ENCODE peak calls at places on chromosomes 12 and 14, in five cellular contexts. Y is heart left ventricle, N is tibial nerve, V is uterus, Q is body of pancreas. P is an unnamed sample. For H3K9me3, the result is how much of the 10 kb centered on the place peaks cover.

GRCh38 chr14:40119765-40120164 is 687.5 kb upstream of the FBXO33 start:
- DNase-seq in V (no peak), Y (no peak), N (no peak), Q (no peak), P (no peak)

GRCh38 chr12:9756756-9757155 is 3.9 kb downstream of the CD69 start:
- DNase-seq in Q (no peak), V (no peak), Y (no peak), N (no peak), P (no peak)

GRCh38 chr12:92362785-92363184 is 217.1 kb upstream of the BTG1 start:
- DNase-seq in N (no peak), Q (no peak), Y (no peak), V (no peak), P (no peak)

GRCh38 chr12:104889735-104890134 is 68.4 kb downstream of the SLC41A2 start:
- DNase-seq in V (no peak), N (no peak), Y (no peak), Q (no peak), P (no peak)

GRCh38 chr14:74586681-74587362 is 25.2 kb downstream of the LTBP2 start:
- DNase-seq in V (no peak), Q (no peak), Y (peak), N (no peak), P (no peak)

GRCh38 chr12:57089259-57090245 is 638 bp downstream of the NAB2 start:
- DNase-seq in N (peak), V (peak), Y (peak), Q (peak), P (no peak)

GRCh38 chr12:119594399-119594730 is 791 bp downstream of the TMEM233 start:
- DNase-seq in V (no peak), N (no peak), Q (no peak), Y (no peak), P (no peak)

GRCh38 chr12:89244536-89244935 is 107.8 kb downstream of the DUSP6 start:
- DNase-seq in V (no peak), Q (peak), N (no peak), Y (no peak), P (no peak)

GRCh38 chr14:74333909-74334308 is 14.4 kb upstream of the VRTN start:
- DNase-seq in N (no peak), Y (no peak), V (no peak), Q (no peak), P (no peak)

GRCh38 chr14:66043921-66044320 is 442.2 kb upstream of the CCDC196 start:
- DNase-seq in Q (no peak), Y (no peak), V (no peak), N (no peak), P (no peak)

DNA sequence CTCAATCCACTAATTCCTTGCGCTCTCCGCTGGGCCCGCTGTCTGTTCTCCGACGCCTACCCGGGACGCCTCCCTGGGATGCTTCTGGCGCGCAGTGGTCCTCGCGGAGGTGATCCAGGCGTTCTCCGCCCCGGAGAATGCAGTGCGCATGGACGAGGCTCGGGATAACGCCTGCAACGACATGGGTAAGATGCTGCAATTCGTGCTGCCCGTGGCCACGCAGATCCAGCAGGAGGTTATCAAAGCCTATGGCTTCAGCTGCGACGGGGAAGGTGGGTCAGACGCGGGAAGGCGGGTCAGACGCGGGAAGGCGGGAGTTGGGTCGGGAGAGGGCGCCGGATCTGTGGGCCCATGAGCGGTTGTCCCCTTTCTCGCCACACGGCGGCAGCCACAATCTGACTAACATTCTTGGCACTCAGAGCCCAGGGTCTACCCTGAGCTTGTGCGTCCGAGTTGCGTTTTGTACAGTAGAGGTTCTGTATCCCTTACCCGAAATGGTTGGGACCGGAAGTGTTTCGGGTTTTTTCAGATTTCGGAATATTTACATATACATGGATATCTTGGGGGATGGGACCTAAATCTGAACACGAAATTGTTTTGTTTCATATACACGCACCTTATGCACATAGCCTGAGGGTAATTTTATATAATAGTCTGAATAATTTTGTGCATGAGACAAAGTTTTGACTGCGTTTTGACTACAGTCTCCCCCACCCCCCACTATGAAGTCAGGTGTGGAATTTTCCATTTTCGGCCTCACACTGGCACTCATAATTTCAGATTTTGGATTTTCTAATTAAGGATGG is 762 bp downstream of the C12orf57 start:
- DNase-seq in Q (peak), Y (peak), N (peak), V (peak), P (peak)
- TF ChIP-seq POLR2A in Q (peak), Y (peak), N (no peak), V (peak), P (no peak)

GRCh38 chr12:124902916-124903315 is 11.5 kb downstream of the UBC start:
- DNase-seq in N (no peak), Y (no peak), V (no peak), Q (no peak), P (no peak)

GRCh38 chr12:124904306-124905098 is 9.9 kb downstream of the UBC start:
- DNase-seq in V (peak), Y (peak), Q (peak), N (peak), P (peak)

GRCh38 chr12:124898200-124898950 is 16.1 kb downstream of the UBC start:
- DNase-seq in N (peak), Q (peak), V (no peak), Y (no peak), P (no peak)

GRCh38 chr12:124896461-124896860 is 18.0 kb downstream of the UBC start:
- DNase-seq in V (no peak), N (no peak), Q (no peak), Y (no peak), P (no peak)

DNA sequence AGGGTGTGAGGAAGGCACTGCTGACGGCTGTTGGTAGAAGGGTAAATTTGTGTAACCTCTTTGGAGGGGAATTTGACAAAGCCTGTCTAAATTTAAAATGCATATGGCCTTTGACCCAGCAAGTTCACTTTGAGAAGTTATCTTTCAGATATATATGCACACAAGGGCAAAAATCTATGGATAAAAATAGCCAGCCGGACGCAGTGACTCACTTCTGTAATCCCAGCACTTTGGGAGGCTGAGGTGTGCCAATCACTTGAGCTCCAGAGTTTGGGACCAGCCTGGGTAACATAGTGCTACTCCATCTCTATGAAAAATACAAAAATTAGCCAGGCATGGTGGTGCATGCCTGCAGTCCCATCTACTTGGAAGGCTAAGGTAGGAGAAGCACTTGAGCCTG is 13.4 kb downstream of the UBC start:
- DNase-seq in Q (no peak), N (no peak), V (no peak), Y (no peak), P (peak)
- H3K27ac ChIP-seq in Q (no peak), N (no peak), V (no peak), Y (no peak), P (no peak)

GRCh38 chr14:55771242-55772025 is 191.4 kb downstream of the KTN1 start:
- DNase-seq in V (no peak), Y (no peak), N (no peak), Q (no peak), P (no peak)
- H3K9me3 ChIP-seq in V (under half), Y (under half), N (under half), Q (under half), P (under half)

GRCh38 chr14:24310666-24311604 is at the start of gene LTB4R:
- DNase-seq in N (no peak), Y (peak), V (peak), Q (peak), P (peak)
- TF ChIP-seq POLR2A in N (no peak), Y (peak), V (peak), Q (peak), P (no peak)

GRCh38 chr12:118315821-118316220 is 56.9 kb downstream of the TAOK3 start:
- DNase-seq in V (no peak), Y (no peak), N (no peak), Q (no peak), P (no peak)

GRCh38 chr12:118318703-118319102 is 54.0 kb downstream of the TAOK3 start:
- DNase-seq in N (no peak), Q (no peak), V (no peak), Y (no peak), P (no peak)

GRCh38 chr12:118317729-118318128 is 55.0 kb downstream of the TAOK3 start:
- DNase-seq in Q (no peak), Y (no peak), V (no peak), N (no peak), P (no peak)

DNA sequence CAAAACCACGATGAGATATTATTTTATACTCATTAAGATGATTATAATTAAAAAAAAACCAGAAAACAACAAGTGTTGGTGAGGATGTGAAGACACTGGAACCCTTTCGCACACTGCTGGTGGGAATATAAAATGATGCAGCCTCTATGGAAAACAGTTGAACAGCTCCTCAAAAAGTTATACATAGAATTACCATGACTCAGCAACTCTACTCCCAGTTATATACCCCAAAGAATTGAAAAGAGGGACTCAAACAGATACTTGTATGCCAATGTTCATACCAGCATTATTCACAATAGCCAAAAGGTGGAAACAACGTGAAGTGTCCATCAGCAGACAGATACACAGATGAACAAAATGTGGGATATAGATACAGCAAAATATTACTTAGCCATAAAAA is 53.1 kb downstream of the TAOK3 start:
- DNase-seq in V (no peak), N (no peak), Y (no peak), Q (no peak), P (no peak)
- H3K27ac ChIP-seq in V (no peak), N (no peak), Y (no peak), Q (no peak), P (no peak)

P was measured in gastrocnemius medialis.